ENCODE peak calls at places on chromosomes 5 and 9, in four cellular contexts. I is heart right ventricle, U is HFFc6, F is HuH-7.5. H is an unnamed sample.

GRCh38 chr9:76684213-76684612 is 80.0 kb upstream of the PCA3 start:
- DNase-seq in F (no peak), I (no peak), U (no peak), H (no peak)

GRCh38 chr9:133396952-133397351 is 20.8 kb downstream of the STKLD1 start:
- DNase-seq in F (no peak), I (no peak), U (no peak), H (no peak)

GRCh38 chr5:172370237-172370640 is 84.1 kb downstream of the SH3PXD2B start:
- DNase-seq in I (no peak), U (no peak), F (no peak), H (no peak)

GRCh38 chr9:116466289-116467012 is 220.7 kb upstream of the TRIM32 start:
- DNase-seq in I (no peak), U (no peak), F (no peak), H (no peak)

GRCh38 chr9:82431121-82431520 is 442.5 kb downstream of the SPATA31D1 start:
- DNase-seq in I (no peak), U (no peak), F (no peak), H (no peak)

GRCh38 chr5:142215915-142216681 is 107.5 kb downstream of the NDFIP1 start:
- DNase-seq in U (peak), F (no peak), I (peak), H (no peak)

GRCh38 chr5:76175051-76175666 is 92.0 kb downstream of the SV2C start:
- DNase-seq in U (peak), I (peak), F (peak), H (no peak)

GRCh38 chr9:89549031-89549644 is 51.2 kb upstream of the SEMA4D start:
- DNase-seq in U (peak), I (peak), F (peak), H (peak)

GRCh38 chr9:93086445-93087224 is 9.4 kb upstream of the CARD19 start:
- DNase-seq in F (no peak), U (no peak), I (no peak), H (no peak)

GRCh38 chr9:120965344-120966004 is 38.9 kb upstream of the TRAF1 start:
- DNase-seq in F (no peak), I (peak), U (no peak), H (no peak)

GRCh38 chr5:161530700-161531099 is 15.8 kb downstream of the GABRB2 start:
- DNase-seq in F (no peak), U (no peak), I (no peak), H (no peak)

GRCh38 chr5:62127098-62127736 is 178.8 kb upstream of the KIF2A start:
- DNase-seq in I (no peak), F (no peak), U (no peak), H (no peak)

GRCh38 chr9:14813336-14814020 is 90.9 kb upstream of the CER1 start:
- DNase-seq in F (no peak), I (no peak), U (no peak), H (no peak)

GRCh38 chr5:80109549-80110478 is 74.7 kb downstream of the THBS4 start:
- DNase-seq in I (peak), F (no peak), U (no peak), H (peak)

GRCh38 chr5:147467973-147468508 is 41.8 kb downstream of the DPYSL3 start:
- DNase-seq in F (no peak), U (no peak), I (no peak), H (no peak)

GRCh38 chr9:5879419-5880181 is 11.1 kb upstream of the MLANA start:
- DNase-seq in F (no peak), U (peak), I (no peak), H (no peak)

GRCh38 chr5:109452661-109453060 is 42.9 kb upstream of the PJA2 start:
- DNase-seq in U (no peak), F (no peak), I (no peak), H (no peak)

GRCh38 chr5:141772281-141772680 is 90.3 kb upstream of the ARAP3 start:
- DNase-seq in F (no peak), I (no peak), U (no peak), H (no peak)

GRCh38 chr5:148125641-148126040 is 42.7 kb upstream of the SPINK14 start:
- DNase-seq in F (peak), U (no peak), I (no peak), H (no peak)

GRCh38 chr9:70135176-70135575 is 91.5 kb downstream of the MAMDC2 start:
- DNase-seq in I (no peak), U (no peak), F (no peak), H (no peak)

GRCh38 chr5:72441094-72441723 is 66.0 kb downstream of the ZNF366 start:
- DNase-seq in F (no peak), U (no peak), I (no peak), H (no peak)

GRCh38 chr5:370959-371810 is 49.7 kb downstream of the AHRR start:
- DNase-seq in U (no peak), I (peak), F (no peak), H (no peak)

GRCh38 chr5:13248236-13248635 is 696.3 kb downstream of the DNAH5 start:
- DNase-seq in F (no peak), U (no peak), I (no peak), H (no peak)

GRCh38 chr9:110340306-110340705 is 2.6 kb upstream of the TXNDC8 start:
- DNase-seq in I (no peak), U (peak), F (no peak), H (no peak)

GRCh38 chr5:168302785-168303184 is 11.3 kb downstream of the WWC1 start:
- DNase-seq in F (no peak), I (no peak), U (no peak), H (no peak)

GRCh38 chr9:38182321-38182720 is 113.3 kb upstream of the SHB start:
- DNase-seq in I (no peak), F (no peak), U (no peak), H (no peak)

GRCh38 chr9:16613605-16614004 is 256.9 kb downstream of the BNC2 start:
- DNase-seq in I (no peak), F (no peak), U (no peak), H (no peak)

H was measured in left colon.